ENCODE peak calls at places on chromosomes 6 and 20, in eight cellular contexts. J is HCT116, N is SK-N-SH, A is GM23338, S is GM12878, Y is Panc1, M is K562, L is HepG2. P is an unnamed sample.
A peak's percentile ranks its signal among the peaks of the same experiment; 100 is the strongest.

GRCh38 chr6:5398530-5398929 is 137.2 kb downstream of the FARS2 start:
- DNase-seq in J (peak; percentile 43), N (peak; percentile 25), A (peak; percentile 61), S (no peak), Y (peak; percentile 20), M (peak; percentile 53), L (peak; percentile 35), P (no peak)

GRCh38 chr6:150133686-150134085 is 9.2 kb upstream of the PPP1R14C start:
- DNase-seq in J (no peak), N (no peak), A (no peak), S (no peak), Y (no peak), M (no peak), L (no peak), P (no peak)

GRCh38 chr20:62149532-62150235 is 6.1 kb downstream of the SS18L1 start:
- DNase-seq in J (no peak), N (no peak), A (peak; percentile 79), S (no peak), Y (no peak), M (no peak), L (peak; percentile 93), P (no peak)

GRCh38 chr6:45986746-45987274 is 28.9 kb downstream of the CLIC5 start:
- DNase-seq in J (no peak), N (no peak), A (no peak), S (no peak), Y (no peak), M (no peak), L (no peak), P (no peak)

GRCh38 chr20:51541189-51542032 is 1.1 kb downstream of the NFATC2 start:
- DNase-seq in J (no peak), N (no peak), A (peak; percentile 29), S (no peak), Y (no peak), M (peak; percentile 86), L (peak; percentile 87), P (peak; percentile 95)

GRCh38 chr20:14710941-14711340 is 373.5 kb upstream of the FLRT3 start:
- DNase-seq in J (no peak), N (no peak), A (no peak), S (no peak), Y (no peak), M (no peak), L (no peak), P (no peak)

GRCh38 chr6:126017668-126018067 is 31.3 kb downstream of the TRMT11 start:
- DNase-seq in J (no peak), N (peak; percentile 9), A (no peak), S (no peak), Y (no peak), M (no peak), L (no peak), P (no peak)

GRCh38 chr6:108116424-108116780 is 41.9 kb upstream of the OSTM1 start:
- DNase-seq in J (no peak), N (no peak), A (no peak), S (no peak), Y (no peak), M (no peak), L (no peak), P (no peak)

GRCh38 chr6:35601331-35602132 is 87.2 kb downstream of the FKBP5 start:
- DNase-seq in J (peak; percentile 72), N (peak; percentile 58), A (peak; percentile 47), S (no peak), Y (no peak), M (no peak), L (peak; percentile 63), P (peak; percentile 38)

GRCh38 chr6:10414766-10415592 is at the start of gene TFAP2A:
- DNase-seq in J (no peak), N (no peak), A (peak; percentile 95), S (no peak), Y (no peak), M (no peak), L (no peak), P (no peak)

GRCh38 chr6:108165714-108166663 is at the start of gene NR2E1:
- DNase-seq in J (no peak), N (peak; percentile 70), A (peak; percentile 84), S (no peak), Y (no peak), M (no peak), L (no peak), P (no peak)

GRCh38 chr6:149443411-149444181 is 41.2 kb downstream of the ZC3H12D start:
- DNase-seq in J (no peak), N (no peak), A (no peak), S (no peak), Y (no peak), M (no peak), L (no peak), P (no peak)

GRCh38 chr6:151036869-151037680 is 171.6 kb downstream of the MTHFD1L start:
- DNase-seq in J (peak; percentile 64), N (no peak), A (no peak), S (no peak), Y (no peak), M (no peak), L (no peak), P (no peak)

GRCh38 chr6:53119772-53120409 is 28.8 kb downstream of the GCM1 start:
- DNase-seq in J (peak; percentile 13), N (no peak), A (peak; percentile 64), S (no peak), Y (peak; percentile 22), M (no peak), L (peak; percentile 92), P (no peak)

GRCh38 chr6:40896696-40897095 is 142.3 kb downstream of the UNC5CL start:
- DNase-seq in J (no peak), N (no peak), A (no peak), S (no peak), Y (no peak), M (no peak), L (peak; percentile 84), P (no peak)

GRCh38 chr6:111382476-111383294 is 100.3 kb downstream of the REV3L start:
- DNase-seq in J (no peak), N (no peak), A (no peak), S (no peak), Y (no peak), M (no peak), L (no peak), P (no peak)

GRCh38 chr20:34582911-34583310 is 24.4 kb downstream of the MAP1LC3A start:
- DNase-seq in J (no peak), N (no peak), A (no peak), S (no peak), Y (no peak), M (no peak), L (peak; percentile 59), P (no peak)

GRCh38 chr20:7836076-7836475 is 104.2 kb downstream of the HAO1 start:
- DNase-seq in J (no peak), N (no peak), A (no peak), S (no peak), Y (no peak), M (no peak), L (no peak), P (no peak)

GRCh38 chr20:7841291-7841966 is 98.8 kb downstream of the HAO1 start:
- DNase-seq in J (no peak), N (no peak), A (no peak), S (no peak), Y (peak; percentile 20), M (no peak), L (no peak), P (no peak)

GRCh38 chr20:7843613-7844012 is 96.6 kb downstream of the HAO1 start:
- DNase-seq in J (no peak), N (no peak), A (no peak), S (no peak), Y (no peak), M (no peak), L (no peak), P (no peak)

DNA sequence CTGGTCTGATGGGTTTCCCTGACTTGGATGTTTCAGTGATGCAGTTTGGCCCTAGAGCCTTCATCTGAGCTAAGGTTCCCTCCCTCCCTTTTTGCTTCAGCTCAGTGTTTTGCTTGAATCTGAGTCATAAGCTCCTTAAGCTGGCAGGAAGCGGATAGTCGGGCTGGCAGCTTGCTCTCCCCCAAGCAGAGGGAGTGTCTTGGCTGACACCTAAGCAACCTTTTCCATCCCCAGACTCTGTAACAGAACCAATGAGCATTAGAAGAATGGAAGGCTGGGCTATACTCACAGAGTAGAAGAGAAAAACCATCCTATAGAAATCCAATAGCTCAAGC is 98.3 kb downstream of the HAO1 start:
- DNase-seq in J (no peak), N (no peak), A (no peak), S (no peak), Y (peak; percentile 22), M (no peak), L (no peak), P (no peak)
- TF ChIP-seq REST in J (no peak), N (no peak), A (no peak), S (no peak), Y (no peak), M (no peak), L (no peak), P (no peak)

GRCh38 chr6:128171182-128171581 is 270.3 kb upstream of the THEMIS start:
- DNase-seq in J (no peak), N (no peak), A (no peak), S (no peak), Y (no peak), M (no peak), L (no peak), P (no peak)
- TF ChIP-seq POLR2AphosphoS5 in J (no peak), N (no peak), A (no peak), S (no peak), Y (no peak), M (no peak), L (no peak), P (no peak)

DNA sequence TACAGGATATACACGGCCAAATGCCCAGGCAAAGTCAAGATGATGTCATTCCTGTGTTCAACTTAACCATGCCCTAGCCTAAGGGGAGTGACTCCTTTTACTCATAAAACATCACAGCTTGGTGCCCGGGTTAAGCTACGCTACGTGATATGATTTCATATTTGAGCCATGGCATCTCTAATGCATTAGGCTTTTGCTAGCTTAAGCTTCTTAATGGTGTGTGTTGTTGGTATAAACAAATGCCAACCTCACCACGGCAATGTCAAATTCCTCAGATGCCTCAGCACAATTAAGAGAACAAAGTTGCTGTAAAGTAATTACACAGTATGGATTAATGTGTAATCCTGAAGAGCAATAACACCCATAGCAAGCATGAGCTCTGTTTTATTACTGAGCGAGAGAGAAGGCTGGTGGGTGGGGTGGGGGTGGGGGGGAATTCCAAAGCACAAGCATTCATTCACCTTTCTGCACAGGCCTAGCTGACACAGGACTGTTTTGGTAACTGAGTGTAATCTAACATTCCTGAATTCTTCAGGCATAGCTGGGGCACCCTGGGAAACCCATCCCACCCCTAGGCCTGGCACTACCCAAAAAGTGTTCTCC is 44.7 kb upstream of the CNKSR3 start:
- DNase-seq in J (no peak), N (peak; percentile 35), A (no peak), S (no peak), Y (peak; percentile 39), M (no peak), L (no peak), P (no peak)
- H3K27ac ChIP-seq in J (no peak overlapping the region), N (peak overlapping the region; percentile 22), A (no peak overlapping the region), S (no peak overlapping the region), Y (peak overlapping the region; percentile 65), M (no peak overlapping the region), L (no peak overlapping the region), P (no peak overlapping the region)

DNA sequence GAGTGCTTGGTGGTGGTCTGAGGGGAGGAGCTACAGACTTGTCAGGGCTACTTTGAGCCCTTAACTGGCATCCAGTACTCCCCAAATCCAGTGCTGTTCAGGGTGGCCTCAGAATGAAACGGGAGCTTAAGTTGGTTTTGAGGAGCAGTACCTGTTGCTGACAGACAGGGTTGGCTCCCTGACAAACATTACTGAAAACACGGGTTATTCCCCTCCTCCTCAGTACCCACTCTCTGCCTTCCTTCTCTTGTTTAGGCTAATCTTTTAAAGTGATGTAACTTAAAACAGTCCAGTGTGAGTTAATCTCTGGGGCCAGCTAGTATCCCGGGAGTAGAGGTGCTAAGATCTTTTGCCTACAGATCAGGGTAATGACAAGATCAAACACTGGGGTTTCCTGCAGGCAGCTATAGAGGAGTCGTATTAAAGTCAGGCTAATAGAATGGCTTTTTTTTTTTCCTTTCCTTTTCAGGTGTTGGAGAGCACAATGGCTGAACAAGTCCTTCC is 3.7 kb downstream of the TNFAIP3 start:
- DNase-seq in J (no peak), N (no peak), A (peak; percentile 28), S (no peak), Y (no peak), M (no peak), L (peak; percentile 52), P (peak; percentile 11)
- TF ChIP-seq REST in J (no peak), N (no peak), A (no peak), S (no peak), Y (no peak), M (no peak), L (no peak), P (no peak)